ENCODE peak calls at places on chromosomes 1 and 21, in seven cellular contexts. D, H, G, J, N, T and O are unnamed samples.

GRCh38 chr1:201335174-201335870 is 42.2 kb downstream of the TNNT2 start:
- DNase-seq in T (peak), N (no peak), G (no peak), D (no peak), H (no peak), J (peak), O (no peak)

GRCh38 chr1:23625459-23625858 is 66.1 kb upstream of the RPL11 start:
- DNase-seq in H (no peak), D (no peak), J (no peak), G (no peak), N (no peak), T (no peak), O (no peak)

GRCh38 chr21:43364851-43365424 is 62.0 kb downstream of the SIK1 start:
- DNase-seq in J (no peak), N (no peak), H (no peak), T (no peak), D (no peak), G (no peak), O (no peak)

GRCh38 chr1:50591598-50591997 is 168.4 kb upstream of the DMRTA2 start:
- DNase-seq in T (no peak), N (no peak), G (no peak), H (no peak), D (peak), J (no peak), O (no peak)

GRCh38 chr1:215631489-215631888 is 64.4 kb downstream of the KCTD3 start:
- DNase-seq in H (no peak), N (no peak), J (no peak), G (no peak), D (peak), T (no peak), O (peak)

GRCh38 chr1:117629625-117630422 is 24.0 kb downstream of the TENT5C start:
- DNase-seq in T (peak), H (no peak), D (no peak), G (no peak), J (no peak), N (no peak), O (no peak)

GRCh38 chr1:178055093-178055492 is 38.8 kb upstream of the RASAL2 start:
- DNase-seq in G (no peak), D (no peak), H (no peak), J (peak), T (peak), N (peak), O (no peak)

GRCh38 chr1:204036882-204037645 is 35.9 kb upstream of the SOX13 start:
- DNase-seq in D (no peak), G (no peak), J (peak), T (no peak), N (no peak), H (no peak), O (no peak)

GRCh38 chr1:168320805-168321577 is 40.3 kb downstream of the TBX19 start:
- DNase-seq in H (no peak), G (no peak), T (peak), D (peak), N (no peak), J (peak), O (peak)

GRCh38 chr1:111417755-111418154 is 9.8 kb downstream of the OVGP1 start:
- DNase-seq in G (no peak), N (no peak), D (peak), J (peak), T (peak), H (no peak), O (peak)

DNA sequence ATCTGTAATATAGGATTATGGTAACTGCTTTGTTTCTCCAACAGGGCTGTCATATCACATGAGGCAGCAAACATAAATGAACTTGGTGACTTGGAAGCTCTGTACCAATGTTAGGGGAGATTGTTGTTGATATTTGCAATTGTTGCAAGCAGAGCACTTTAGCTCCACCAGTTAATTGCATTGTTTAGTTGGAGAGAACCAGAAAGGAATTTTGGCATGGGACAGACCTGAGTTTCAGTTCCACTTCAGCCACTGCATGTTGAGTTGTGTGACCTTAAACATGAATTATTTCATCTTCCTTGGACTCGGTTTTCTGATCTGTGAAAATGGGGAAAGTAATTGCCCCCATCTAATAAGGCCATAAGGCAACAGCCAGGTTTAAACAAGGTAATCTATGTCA is 142.3 kb upstream of the JUN start:
- DNase-seq in T (no peak), H (no peak), N (no peak), J (no peak), G (no peak), D (no peak), O (no peak)
- H3K4me2 ChIP-seq in T (no peak), H (no peak), N (no peak), J (no peak), G (no peak), D (no peak), O (no peak)

GRCh38 chr1:198254521-198254920 is 97.7 kb downstream of the NEK7 start:
- DNase-seq in D (no peak), J (no peak), T (no peak), N (no peak), H (no peak), G (no peak), O (peak)
- H3K18ac ChIP-seq in D (peak), J (no peak), T (no peak), N (no peak), H (no peak), G (no peak), O (no peak)

DNA sequence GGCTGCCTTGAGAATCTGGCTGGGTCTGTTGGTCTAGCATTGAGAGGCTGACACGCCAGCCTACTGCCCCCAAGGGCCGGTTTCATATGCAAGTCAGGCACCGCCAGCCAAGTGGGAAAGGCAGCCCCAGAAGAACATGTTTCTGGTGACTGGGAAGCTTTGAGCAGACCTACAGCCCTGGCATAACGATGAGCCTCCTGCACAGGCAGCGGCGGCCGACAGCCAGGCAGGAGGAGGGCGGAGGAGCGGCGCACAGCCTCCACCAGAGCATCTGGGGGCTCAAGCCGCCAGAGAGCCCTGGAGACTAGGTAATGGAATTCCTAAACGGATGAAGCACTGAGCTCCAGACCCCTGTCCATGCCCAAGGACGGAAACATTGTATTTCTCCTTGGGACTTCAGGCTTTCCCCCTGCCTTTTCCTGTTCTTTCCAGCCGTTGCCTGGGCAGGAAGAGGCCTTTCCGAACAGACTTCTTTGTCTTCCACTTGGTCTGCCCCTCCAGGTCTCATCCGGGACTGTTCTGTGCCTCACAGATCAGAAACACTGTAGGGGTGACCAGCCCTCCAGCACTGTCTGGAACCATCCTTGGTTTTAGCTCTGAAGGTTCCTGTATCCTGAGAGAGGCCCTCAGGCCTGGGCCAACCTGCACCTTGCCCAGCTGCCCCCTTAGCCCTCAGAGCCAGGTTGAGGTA is 59.5 kb downstream of the IRF2BP2 start:
- DNase-seq in N (no peak), G (no peak), J (no peak), H (no peak), D (no peak), T (no peak), O (no peak)
- H3K4me2 ChIP-seq in N (no peak), G (no peak), J (no peak), H (no peak), D (no peak), T (no peak), O (no peak)

DNA sequence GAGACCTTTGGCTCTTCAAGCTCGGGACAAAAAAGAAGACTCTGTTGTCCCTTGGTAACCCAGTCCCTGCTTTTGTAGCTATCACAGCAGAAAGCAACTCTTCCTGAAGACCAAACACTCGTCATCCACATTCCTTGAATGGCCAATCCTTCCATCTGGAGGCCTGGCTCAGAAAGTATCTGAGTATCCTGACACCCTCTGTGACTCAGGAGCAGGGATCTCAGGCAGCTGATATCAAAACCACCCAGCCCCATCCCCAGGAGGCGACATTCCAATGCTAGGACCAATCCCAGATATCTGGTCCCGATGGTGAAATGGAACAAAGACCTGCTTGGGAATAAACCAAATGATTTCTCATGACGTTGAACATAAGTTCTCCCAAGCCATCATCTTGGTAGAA is 112.5 kb downstream of the TAS1R2 start:
- DNase-seq in N (no peak), J (peak), H (no peak), D (no peak), G (no peak), T (no peak), O (no peak)
- H3K18ac ChIP-seq in N (no peak), J (no peak), H (no peak), D (no peak), G (no peak), T (no peak), O (no peak)

DNA sequence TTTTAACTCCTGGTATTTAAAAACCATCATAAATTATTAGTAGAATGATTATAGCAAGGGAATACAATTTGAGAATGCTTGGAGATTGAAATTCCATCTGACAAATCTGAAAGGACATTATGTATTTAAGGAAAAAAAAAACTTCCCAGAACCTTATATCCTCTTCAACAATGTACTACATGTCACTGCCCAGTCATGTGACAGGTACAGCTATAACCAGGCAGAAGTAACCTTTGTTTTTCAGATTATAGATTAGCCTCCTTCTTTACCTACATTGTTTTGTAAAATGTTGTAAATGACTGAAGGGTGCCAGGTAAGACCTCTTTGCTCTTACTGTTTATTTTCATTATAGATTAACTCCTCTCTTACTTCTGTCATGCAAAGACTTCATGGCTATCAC is 96.9 kb downstream of the KCNJ6 start:
- DNase-seq in T (no peak), H (no peak), N (no peak), D (no peak), J (no peak), G (no peak), O (no peak)
- H3K4me2 ChIP-seq in T (no peak), H (no peak), N (no peak), D (no peak), J (no peak), G (no peak), O (no peak)